ENCODE peak calls at places on chromosome 6, in eight cellular contexts. B, J, F, X, M, S, Q and V are unnamed samples.
A peak's percentile ranks its signal among the peaks of the same experiment; 100 is the strongest.

GRCh38 chr6:47700051-47700450 is 1.7 kb downstream of the ADGRF4 start:
- DNase-seq in B (no peak), J (no peak), F (peak; percentile 20), X (peak; percentile 94), M (peak; percentile 8), S (no peak), Q (no peak), V (no peak)

GRCh38 chr6:13275435-13275989 is 52.8 kb downstream of the TBC1D7 start:
- DNase-seq in B (no peak), J (no peak), F (no peak), X (no peak), M (no peak), S (no peak), Q (no peak), V (no peak)

GRCh38 chr6:9540534-9541126 is 874.2 kb downstream of the TFAP2A start:
- DNase-seq in B (no peak), J (peak; percentile 58), F (peak; percentile 45), X (peak; percentile 76), M (no peak), S (no peak), Q (no peak), V (peak; percentile 19)

GRCh38 chr6:69953491-69953890 is 87.1 kb downstream of the COL19A1 start:
- DNase-seq in B (no peak), J (no peak), F (no peak), X (no peak), M (no peak), S (no peak), Q (no peak), V (no peak)

GRCh38 chr6:138272543-138273305 is 54.4 kb upstream of the PBOV1 start:
- DNase-seq in B (no peak), J (no peak), F (no peak), X (peak; percentile 4), M (no peak), S (no peak), Q (no peak), V (no peak)

GRCh38 chr6:89035252-89036106 is 45.1 kb upstream of the PNRC1 start:
- DNase-seq in B (peak; percentile 83), J (no peak), F (peak; percentile 73), X (peak; percentile 100), M (peak; percentile 96), S (no peak), Q (no peak), V (peak; percentile 4)

GRCh38 chr6:34147906-34148701 is 2.2 kb upstream of the GRM4 start:
- DNase-seq in B (no peak), J (no peak), F (no peak), X (no peak), M (no peak), S (no peak), Q (no peak), V (no peak)

GRCh38 chr6:154298297-154298696 is 58.3 kb downstream of the IPCEF1 start:
- DNase-seq in B (no peak), J (peak; percentile 54), F (peak; percentile 41), X (no peak), M (no peak), S (no peak), Q (no peak), V (peak; percentile 26)

GRCh38 chr6:45727228-45727627 is 288.4 kb downstream of the CLIC5 start:
- DNase-seq in B (peak; percentile 39), J (peak; percentile 12), F (no peak), X (no peak), M (no peak), S (no peak), Q (no peak), V (no peak)

GRCh38 chr6:158018851-158019361 is 37.2 kb downstream of the SYNJ2 start:
- DNase-seq in B (peak; percentile 28), J (no peak), F (no peak), X (peak; percentile 49), M (no peak), S (no peak), Q (no peak), V (no peak)

GRCh38 chr6:6332240-6332639 is 11.8 kb upstream of the F13A1 start:
- DNase-seq in B (no peak), J (peak; percentile 92), F (no peak), X (no peak), M (no peak), S (no peak), Q (no peak), V (no peak)